ENCODE peak calls at places on chromosomes 7 and 10, in ten cellular contexts. M, H, Z, S, N, Y, Q, I, A and R are unnamed samples.

GRCh38 chr10:77168161-77168560 is 469.4 kb downstream of the KCNMA1 start:
- DNase-seq in M (no peak), H (no peak), Z (no peak), S (no peak), N (no peak), Y (no peak), Q (no peak), I (no peak), A (no peak), R (no peak)

GRCh38 chr10:116470071-116470470 is 42.4 kb downstream of the PNLIPRP3 start:
- DNase-seq in M (no peak), H (no peak), Z (no peak), S (no peak), N (no peak), Y (no peak), Q (no peak), I (no peak), A (no peak), R (no peak)

GRCh38 chr7:95865716-95866371 is 93.5 kb downstream of the DYNC1I1 start:
- DNase-seq in M (no peak), H (no peak), Z (no peak), S (no peak), N (no peak), Y (peak; percentile 68), Q (no peak), I (no peak), A (no peak), R (no peak)

GRCh38 chr7:66330961-66331360 is 125.8 kb downstream of the TPST1 start:
- DNase-seq in M (peak; percentile 74), H (no peak), Z (peak; percentile 66), S (no peak), N (no peak), Y (no peak), Q (no peak), I (peak; percentile 64), A (no peak), R (no peak)

GRCh38 chr7:143216151-143216550 is 5.7 kb upstream of the TAS2R40 start:
- DNase-seq in M (no peak), H (no peak), Z (no peak), S (no peak), N (no peak), Y (no peak), Q (no peak), I (no peak), A (no peak), R (no peak)

GRCh38 chr7:70751895-70752294 is 380.0 kb upstream of the GALNT17 start:
- DNase-seq in M (no peak), H (no peak), Z (no peak), S (no peak), N (no peak), Y (no peak), Q (no peak), I (no peak), A (no peak), R (no peak)

GRCh38 chr7:104550362-104550761 is 222.0 kb downstream of the LHFPL3 start:
- DNase-seq in M (no peak), H (no peak), Z (peak; percentile 64), S (peak; percentile 19), N (no peak), Y (no peak), Q (no peak), I (no peak), A (no peak), R (no peak)

GRCh38 chr7:157379493-157379892 is 42.7 kb downstream of the DNAJB6 start:
- DNase-seq in M (no peak), H (no peak), Z (no peak), S (no peak), N (no peak), Y (no peak), Q (no peak), I (no peak), A (no peak), R (no peak)

GRCh38 chr10:31213959-31214358 is 105.1 kb upstream of the ZEB1 start:
- DNase-seq in M (no peak), H (no peak), Z (no peak), S (no peak), N (no peak), Y (no peak), Q (no peak), I (no peak), A (no peak), R (no peak)

GRCh38 chr10:106608101-106608500 is 556.4 kb downstream of the SORCS1 start:
- DNase-seq in M (no peak), H (no peak), Z (no peak), S (no peak), N (no peak), Y (no peak), Q (no peak), I (no peak), A (no peak), R (no peak)

GRCh38 chr10:31929260-31929985 is 792 bp upstream of the ARHGAP12 start:
- DNase-seq in M (peak; percentile 85), H (peak; percentile 55), Z (peak; percentile 68), S (peak; percentile 36), N (no peak), Y (peak; percentile 84), Q (peak; percentile 48), I (peak; percentile 82), A (peak; percentile 68), R (peak; percentile 78)

GRCh38 chr7:121244120-121244865 is 84.5 kb upstream of the WNT16 start:
- DNase-seq in M (no peak), H (no peak), Z (no peak), S (no peak), N (no peak), Y (no peak), Q (no peak), I (no peak), A (no peak), R (no peak)

GRCh38 chr10:88802430-88802829 is at the start of gene LIPM:
- DNase-seq in M (no peak), H (no peak), Z (no peak), S (no peak), N (no peak), Y (no peak), Q (no peak), I (no peak), A (no peak), R (no peak)

GRCh38 chr7:129482781-129483180 is 19.6 kb upstream of the SMKR1 start:
- DNase-seq in M (no peak), H (no peak), Z (no peak), S (no peak), N (no peak), Y (no peak), Q (no peak), I (no peak), A (no peak), R (no peak)

GRCh38 chr10:20005638-20006037 is 189.4 kb downstream of the PLXDC2 start:
- DNase-seq in M (no peak), H (no peak), Z (no peak), S (no peak), N (no peak), Y (no peak), Q (no peak), I (no peak), A (no peak), R (no peak)

GRCh38 chr10:20002657-20003056 is 186.4 kb downstream of the PLXDC2 start:
- DNase-seq in M (no peak), H (no peak), Z (no peak), S (no peak), N (no peak), Y (no peak), Q (no peak), I (no peak), A (no peak), R (no peak)

GRCh38 chr10:20006169-20006870 is 190.1 kb downstream of the PLXDC2 start:
- DNase-seq in M (no peak), H (no peak), Z (no peak), S (no peak), N (no peak), Y (no peak), Q (no peak), I (no peak), A (no peak), R (no peak)

GRCh38 chr10:20007426-20007825 is 191.2 kb downstream of the PLXDC2 start:
- DNase-seq in M (no peak), H (no peak), Z (no peak), S (no peak), N (no peak), Y (no peak), Q (no peak), I (no peak), A (no peak), R (no peak)

GRCh38 chr10:20004087-20004523 is 187.9 kb downstream of the PLXDC2 start:
- DNase-seq in M (peak; percentile 74), H (peak; percentile 44), Z (peak; percentile 69), S (no peak), N (no peak), Y (no peak), Q (peak; percentile 17), I (no peak), A (peak; percentile 72), R (no peak)
- H3K27ac ChIP-seq in M (peak overlapping the region; percentile 72), H (peak overlapping the region; percentile 91), Z (peak overlapping the region; percentile 78), S (peak overlapping the region; percentile 60), N (peak overlapping the region; percentile 35), Y (no peak overlapping the region), Q (peak overlapping the region; percentile 91), I (no peak overlapping the region), A (peak overlapping the region; percentile 85), R (peak overlapping the region; percentile 41)

DNA sequence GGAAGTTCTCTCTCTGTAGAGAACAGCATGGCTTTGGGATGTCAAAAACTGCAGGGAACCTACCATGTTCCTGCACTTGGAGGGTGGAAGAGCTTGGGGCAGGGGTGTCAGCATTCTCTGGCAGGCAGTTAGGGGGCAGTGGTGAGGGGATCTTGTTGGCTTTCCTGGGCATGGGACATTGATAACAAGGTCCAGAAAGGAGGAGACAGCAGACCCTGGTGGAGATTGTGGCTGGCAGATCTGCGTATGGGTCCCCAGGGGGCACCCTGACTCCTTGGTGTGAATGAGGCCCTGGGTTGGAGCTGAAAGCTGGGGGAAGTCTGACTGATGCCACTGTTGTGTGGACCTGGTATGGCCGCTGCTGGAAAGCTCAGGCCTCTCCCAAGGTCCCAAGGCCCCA is 22.9 kb upstream of the CAMK2B start:
- DNase-seq in M (no peak), H (no peak), Z (no peak), S (no peak), N (no peak), Y (peak; percentile 90), Q (no peak), I (no peak), A (no peak), R (no peak)
- TF ChIP-seq CTCF in M (no peak), H (no peak), Z (no peak), S (no peak), N (peak; percentile 38), Y (peak; percentile 76), Q (peak; percentile 18), I (peak; percentile 25), A (peak; percentile 13), R (no peak)

GRCh38 chr10:11337516-11337915 is 273.9 kb downstream of the USP6NL start:
- DNase-seq in M (no peak), H (no peak), Z (no peak), S (no peak), N (no peak), Y (peak; percentile 50), Q (no peak), I (no peak), A (no peak), R (no peak)
- H3K27ac ChIP-seq in M (no peak overlapping the region), H (no peak overlapping the region), Z (no peak overlapping the region), S (no peak overlapping the region), N (no peak overlapping the region), Y (peak overlapping the region; percentile 75), Q (no peak overlapping the region), I (no peak overlapping the region), A (no peak overlapping the region), R (no peak overlapping the region)

DNA sequence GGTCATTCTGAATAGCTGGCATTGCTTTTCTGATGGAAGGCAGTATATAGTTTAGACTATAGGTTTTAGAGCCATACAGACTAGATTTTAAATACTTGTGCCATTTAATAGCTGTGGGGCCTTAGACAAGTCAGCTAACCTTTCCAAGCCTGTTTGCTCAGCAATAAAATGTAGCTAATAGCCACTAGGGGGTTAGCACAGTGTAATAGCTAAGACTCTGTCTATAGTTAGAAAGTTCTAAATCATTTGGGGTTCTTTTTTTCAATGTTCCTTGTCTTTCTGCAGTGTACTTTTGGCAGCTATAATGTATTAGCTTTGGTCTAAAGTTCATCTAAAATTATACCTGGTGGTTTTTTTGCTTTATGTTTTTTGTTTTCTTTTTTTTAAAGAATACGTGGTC is 7.5 kb upstream of the KIFBP start:
- DNase-seq in M (no peak), H (no peak), Z (no peak), S (no peak), N (no peak), Y (no peak), Q (no peak), I (no peak), A (no peak), R (no peak)
- TF ChIP-seq CTCF in M (no peak), H (no peak), Z (no peak), S (peak; percentile 16), N (peak; percentile 33), Y (peak; percentile 64), Q (peak; percentile 28), I (no peak), A (no peak), R (no peak)